ENCODE peak calls at places on chromosomes 3 and 15, in eight cellular contexts. Z is coronary artery; Y is adrenal gland; O is GM23338; U is CD8-positive, alpha-beta T cell; V is right atrium auricular region; F is sigmoid colon; R is naive thymus-derived CD4-positive, alpha-beta T cell. H is an unnamed sample.
A peak's percentile ranks its signal among the peaks of the same experiment; 100 is the strongest.

GRCh38 chr15:52326758-52327157 is 31.2 kb upstream of the MYO5C start:
- DNase-seq in Y (no peak), U (no peak), F (no peak), V (no peak), Z (no peak), R (no peak), O (no peak), H (no peak)

GRCh38 chr3:149371001-149371722 is 6.3 kb downstream of the TM4SF1 start:
- DNase-seq in Z (no peak), O (peak; percentile 33), U (no peak), F (no peak), R (no peak), V (no peak), Y (no peak), H (no peak)

GRCh38 chr3:56761887-56762605 is 39.7 kb downstream of the ARHGEF3 start:
- DNase-seq in Y (no peak), U (no peak), Z (no peak), R (no peak), F (no peak), O (no peak), V (no peak), H (no peak)

GRCh38 chr15:39741258-39741657 is 41.4 kb downstream of the FSIP1 start:
- DNase-seq in Z (no peak), O (no peak), R (no peak), Y (no peak), F (no peak), V (no peak), U (no peak), H (no peak)

GRCh38 chr15:63634154-63634553 is 37.0 kb downstream of the FBXL22 start:
- DNase-seq in Y (no peak), F (no peak), O (no peak), V (no peak), R (no peak), Z (no peak), U (no peak), H (no peak)

GRCh38 chr15:100733088-100733487 is 130.7 kb downstream of the ASB7 start:
- DNase-seq in Z (no peak), O (no peak), Y (no peak), F (no peak), U (no peak), V (peak; percentile 60), R (no peak), H (no peak)

GRCh38 chr3:146166450-146167222 is 5.7 kb upstream of the PLOD2 start:
- DNase-seq in Y (peak; percentile 86), U (no peak), O (no peak), F (no peak), V (no peak), R (no peak), Z (no peak), H (no peak)

GRCh38 chr15:57521503-57521902 is 70.2 kb upstream of the MYZAP start:
- DNase-seq in R (no peak), U (no peak), F (no peak), O (no peak), Z (no peak), V (no peak), Y (no peak), H (no peak)

GRCh38 chr3:117054551-117054950 is 345.0 kb downstream of the TUSC7 start:
- DNase-seq in Y (no peak), V (no peak), F (no peak), U (no peak), Z (no peak), O (peak; percentile 19), R (no peak), H (no peak)

GRCh38 chr3:114078126-114078525 is 21.6 kb downstream of the QTRT2 start:
- DNase-seq in Y (no peak), F (no peak), R (no peak), O (no peak), U (no peak), Z (no peak), V (no peak), H (no peak)

GRCh38 chr3:56133423-56133822 is 334.8 kb downstream of the ERC2 start:
- DNase-seq in Z (no peak), Y (no peak), R (no peak), F (no peak), O (no peak), U (no peak), V (no peak), H (no peak)

DNA sequence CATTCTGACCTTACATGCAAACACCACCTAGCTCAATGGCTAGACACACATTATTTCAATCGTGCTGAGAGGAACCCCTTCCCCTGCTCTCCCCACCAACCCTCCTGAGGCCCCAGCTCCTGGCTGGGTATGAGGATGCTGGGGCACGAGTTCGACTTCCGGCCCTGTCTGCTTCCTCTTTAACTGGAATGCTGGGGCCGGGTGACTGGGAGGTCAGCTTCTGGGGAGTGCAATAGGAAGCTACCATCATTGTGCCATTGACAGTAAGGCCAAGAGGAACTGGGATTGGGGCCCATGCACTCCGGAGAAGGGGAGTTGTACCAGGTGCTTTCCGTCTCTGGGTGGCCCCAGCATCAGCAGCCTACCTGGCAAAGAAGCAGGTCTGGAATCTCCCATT is 15.6 kb upstream of the TLE3 start:
- DNase-seq in F (peak; percentile 79), V (no peak), U (no peak), Z (no peak), O (no peak), R (no peak), Y (peak; percentile 72), H (peak; percentile 38)
- H3K27ac ChIP-seq in F (no peak overlapping the region), V (no peak overlapping the region), U (no peak overlapping the region), Z (no peak overlapping the region), O (no peak overlapping the region), R (no peak overlapping the region), Y (peak overlapping the region; percentile 38), H (no peak overlapping the region)

GRCh38 chr3:49489247-49489646 is 19.2 kb downstream of the DAG1 start:
- DNase-seq in F (no peak), O (no peak), U (no peak), Z (no peak), Y (no peak), V (no peak), R (no peak), H (no peak)

GRCh38 chr3:49493901-49494300 is 23.8 kb downstream of the DAG1 start:
- DNase-seq in V (no peak), R (no peak), Z (no peak), Y (no peak), O (no peak), U (no peak), F (no peak), H (no peak)

GRCh38 chr3:49498239-49498638 is 28.2 kb downstream of the DAG1 start:
- DNase-seq in Z (no peak), Y (no peak), R (no peak), O (no peak), V (no peak), F (no peak), U (no peak), H (no peak)

GRCh38 chr3:49495016-49495415 is 24.9 kb downstream of the DAG1 start:
- DNase-seq in V (no peak), O (no peak), R (no peak), Z (no peak), F (no peak), U (no peak), Y (no peak), H (no peak)

GRCh38 chr3:49492969-49493368 is 22.9 kb downstream of the DAG1 start:
- DNase-seq in R (no peak), V (no peak), Z (no peak), U (no peak), F (no peak), Y (no peak), O (no peak), H (no peak)
- H3K4me3 ChIP-seq in R (no peak overlapping the region), V (no peak overlapping the region), Z (no peak overlapping the region), U (no peak overlapping the region), F (no peak overlapping the region), Y (no peak overlapping the region), O (no peak overlapping the region), H (no peak overlapping the region)

DNA sequence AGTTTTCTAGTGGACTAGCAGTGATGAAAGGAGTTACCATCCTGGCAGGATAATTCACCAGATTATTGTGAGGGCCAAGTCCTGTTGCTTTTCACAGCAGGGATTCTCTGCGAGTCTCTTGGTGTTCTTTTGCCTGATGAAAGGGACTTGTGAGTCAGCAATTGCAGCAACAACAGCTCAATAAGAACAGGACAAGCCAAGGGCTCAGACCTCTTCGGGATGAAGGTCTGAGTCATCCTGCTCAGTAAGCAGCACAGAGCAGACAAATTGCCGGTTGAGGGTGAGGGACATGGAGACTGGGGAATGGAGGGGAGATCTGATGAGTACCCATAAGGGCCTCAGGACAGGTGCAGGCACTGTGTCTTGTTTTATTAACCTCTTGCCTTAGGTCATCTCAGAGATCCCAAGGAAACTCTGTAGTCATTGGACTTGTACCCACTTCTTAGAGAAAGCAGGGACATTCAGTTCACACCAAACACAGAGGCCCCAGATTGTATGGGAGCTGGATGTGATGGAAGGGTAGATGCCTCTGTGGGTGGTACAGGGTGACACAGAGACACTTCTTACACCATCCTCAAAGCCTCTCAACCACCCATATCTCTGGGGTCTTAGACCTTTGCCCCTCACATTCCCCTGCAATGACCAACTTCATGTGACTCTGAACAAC is 173.8 kb upstream of the TLE3 start:
- DNase-seq in Y (peak; percentile 90), O (no peak), V (peak; percentile 83), R (no peak), F (peak; percentile 89), U (no peak), Z (no peak), H (peak; percentile 22)
- H3K27ac ChIP-seq in Y (peak overlapping the region; percentile 85), O (no peak overlapping the region), V (peak overlapping the region; percentile 42), R (no peak overlapping the region), F (peak overlapping the region; percentile 58), U (no peak overlapping the region), Z (peak overlapping the region; percentile 80), H (peak overlapping the region; percentile 61)

DNA sequence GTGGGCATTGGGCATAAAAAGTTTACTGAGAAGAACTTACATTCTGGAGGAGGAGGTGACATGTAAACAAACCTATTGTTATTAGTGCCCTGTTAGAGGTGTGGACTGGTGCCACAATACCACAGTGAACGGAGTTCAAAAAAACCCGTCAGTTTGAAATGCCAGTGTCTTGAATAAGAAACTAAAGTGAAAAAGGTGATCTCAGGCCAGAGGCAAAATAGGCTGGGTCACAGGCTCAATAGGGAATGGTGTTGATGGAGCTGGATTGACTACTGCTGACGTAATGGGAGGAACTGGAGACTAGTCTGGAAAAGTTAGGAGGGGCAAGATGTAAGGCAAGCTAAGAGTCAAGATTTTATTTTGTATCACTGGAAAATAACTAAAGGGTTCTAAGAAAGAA is 1.6 kb upstream of the DCBLD2 start:
- DNase-seq in U (no peak), Z (no peak), Y (no peak), F (no peak), V (no peak), O (no peak), R (no peak), H (no peak)
- H3K4me3 ChIP-seq in U (no peak overlapping the region), Z (no peak overlapping the region), Y (no peak overlapping the region), F (no peak overlapping the region), V (no peak overlapping the region), O (peak overlapping the region; percentile 61), R (no peak overlapping the region), H (no peak overlapping the region)

GRCh38 chr3:143427626-143428025 is 308.1 kb downstream of the CHST2 start:
- DNase-seq in R (no peak), Z (no peak), U (no peak), F (no peak), O (no peak), Y (no peak), V (no peak), H (no peak)
- H3K27ac ChIP-seq in R (no peak overlapping the region), Z (no peak overlapping the region), U (no peak overlapping the region), F (no peak overlapping the region), O (no peak overlapping the region), Y (no peak overlapping the region), V (no peak overlapping the region), H (no peak overlapping the region)

GRCh38 chr3:87088984-87089841 is 98.3 kb upstream of the VGLL3 start:
- DNase-seq in Z (peak; percentile 84), R (no peak), Y (peak; percentile 68), O (peak; percentile 68), V (peak; percentile 76), U (no peak), F (peak; percentile 89), H (peak; percentile 37)
- H3K4me3 ChIP-seq in Z (peak overlapping the region; percentile 87), R (peak overlapping the region; percentile 31), Y (peak overlapping the region; percentile 24), O (peak overlapping the region; percentile 59), V (peak overlapping the region; percentile 57), U (no peak overlapping the region), F (peak overlapping the region; percentile 69), H (peak overlapping the region; percentile 47)

H was measured in transverse colon.